ENCODE peak calls at places on chromosomes 7 and 10, in eight cellular contexts. I is stomach, Z is H1, G is GM12892, Y is spleen, N is endothelial cell of umbilical vein, R is sigmoid colon, A is upper lobe of left lung. O is an unnamed sample.

GRCh38 chr7:33809218-33809617 is 96.1 kb upstream of the BMPER start:
- DNase-seq in I (no peak), Z (no peak), G (no peak), Y (no peak), N (no peak), R (no peak), A (no peak), O (no peak)

GRCh38 chr10:1217237-1217587 is 161.0 kb downstream of the WDR37 start:
- DNase-seq in I (no peak), Z (no peak), G (no peak), Y (peak; percentile 47), N (no peak), R (no peak), A (no peak), O (no peak)

GRCh38 chr7:33422825-33423645 is 293.7 kb downstream of the BBS9 start:
- DNase-seq in I (no peak), Z (no peak), G (no peak), Y (no peak), N (no peak), R (no peak), A (no peak), O (no peak)

GRCh38 chr10:86254526-86255174 is 111.9 kb downstream of the GRID1 start:
- DNase-seq in I (no peak), Z (peak; percentile 45), G (no peak), Y (peak; percentile 64), N (no peak), R (no peak), A (peak; percentile 52), O (peak; percentile 74)

GRCh38 chr10:62054408-62054807 is 152.9 kb downstream of the ARID5B start:
- DNase-seq in I (no peak), Z (no peak), G (no peak), Y (no peak), N (no peak), R (no peak), A (no peak), O (no peak)

GRCh38 chr10:79979973-79980687 is 31.2 kb upstream of the SFTPD start:
- DNase-seq in I (no peak), Z (no peak), G (no peak), Y (no peak), N (no peak), R (no peak), A (no peak), O (no peak)

GRCh38 chr7:81803267-81803666 is 33.4 kb upstream of the HGF start:
- DNase-seq in I (no peak), Z (no peak), G (no peak), Y (no peak), N (no peak), R (no peak), A (no peak), O (no peak)

GRCh38 chr10:31871266-31871887 is 57.3 kb downstream of the ARHGAP12 start:
- DNase-seq in I (no peak), Z (no peak), G (no peak), Y (no peak), N (no peak), R (no peak), A (no peak), O (no peak)

GRCh38 chr10:69303632-69304035 is 25.3 kb downstream of the HK1 start:
- DNase-seq in I (no peak), Z (no peak), G (no peak), Y (no peak), N (no peak), R (no peak), A (no peak), O (no peak)

GRCh38 chr10:119299531-119299930 is 92.2 kb downstream of the GRK5 start:
- DNase-seq in I (no peak), Z (no peak), G (no peak), Y (peak; percentile 37), N (no peak), R (no peak), A (no peak), O (no peak)

GRCh38 chr7:151381333-151382078 is 28.3 kb downstream of the WDR86 start:
- DNase-seq in I (peak; percentile 32), Z (peak; percentile 84), G (peak; percentile 57), Y (peak; percentile 81), N (no peak), R (no peak), A (peak; percentile 88), O (no peak)

GRCh38 chr7:39949980-39950472 is at the start of gene CDK13:
- DNase-seq in I (peak; percentile 77), Z (no peak), G (peak; percentile 59), Y (peak; percentile 98), N (peak; percentile 77), R (peak; percentile 84), A (peak; percentile 96), O (peak; percentile 89)

DNA sequence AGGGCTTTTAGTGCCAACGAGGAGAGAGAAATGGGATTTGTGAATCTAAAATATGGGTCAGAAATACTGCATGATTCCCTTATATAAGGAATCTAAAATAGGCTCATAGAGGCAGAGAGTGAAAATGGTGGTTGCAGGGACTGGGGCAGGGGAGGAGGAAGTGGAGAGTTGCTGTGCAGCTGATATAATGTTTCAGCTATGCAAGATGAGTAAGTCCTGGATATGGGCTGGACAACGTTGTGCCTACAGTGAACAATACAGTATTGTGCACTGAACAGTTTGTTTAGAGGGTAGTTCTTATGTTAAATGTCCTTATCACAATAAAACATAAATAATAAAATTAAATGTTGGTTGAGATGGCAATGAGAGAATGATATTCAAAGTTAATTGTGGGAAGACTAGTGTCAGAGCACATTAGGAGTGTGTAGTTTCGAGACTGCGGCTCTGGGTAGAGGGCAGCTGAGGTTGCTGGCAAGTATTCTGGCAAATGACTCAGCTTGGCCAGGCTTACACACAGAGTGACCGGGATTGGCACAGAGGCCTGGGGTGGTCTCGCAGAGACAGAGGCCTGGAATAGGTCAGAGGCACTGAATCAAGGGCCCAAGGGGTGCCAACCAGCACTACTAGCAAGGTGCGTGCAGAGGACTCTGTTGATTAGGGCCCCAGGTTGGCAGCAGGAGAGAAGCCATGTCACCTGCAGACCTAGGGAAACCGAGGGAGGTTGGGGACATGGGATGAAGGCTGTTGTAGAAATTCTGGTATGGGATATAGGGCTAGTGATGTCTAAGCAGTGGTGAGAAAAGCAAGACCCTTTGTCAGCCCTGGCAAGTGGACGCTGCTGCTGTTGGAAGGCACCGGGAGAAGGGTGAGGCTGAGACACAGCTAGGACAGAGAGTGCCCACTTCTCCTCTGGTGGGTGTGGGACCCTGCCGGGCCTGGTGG is 2.8 kb upstream of the DEPP1 start:
- DNase-seq in I (no peak), Z (no peak), G (no peak), Y (no peak), N (peak; percentile 93), R (peak; percentile 83), A (no peak), O (peak; percentile 64)
- TF ChIP-seq POLR2A in I (no peak), Z (no peak), G (no peak), Y (no peak), N (no peak), R (no peak), A (no peak), O (no peak)

GRCh38 chr7:12386237-12386839 is 17.3 kb downstream of the VWDE start:
- DNase-seq in I (no peak), Z (no peak), G (no peak), Y (no peak), N (no peak), R (no peak), A (no peak), O (no peak)
- TF ChIP-seq POLR2AphosphoS5 in I (no peak), Z (no peak), G (no peak), Y (no peak), N (no peak), R (no peak), A (no peak), O (no peak)

GRCh38 chr10:103396789-103397087 is 312 bp downstream of the PDCD11 start:
- DNase-seq in I (no peak), Z (no peak), G (no peak), Y (no peak), N (no peak), R (no peak), A (no peak), O (no peak)

GRCh38 chr10:103396067-103396788 is at the start of the genes ATP5MK and PDCD11:
- DNase-seq in I (peak; percentile 99), Z (peak; percentile 91), G (peak; percentile 91), Y (peak; percentile 99), N (peak; percentile 99), R (peak; percentile 98), A (peak; percentile 95), O (peak; percentile 99)

GRCh38 chr10:103397191-103397825 is 882 bp downstream of the PDCD11 start:
- DNase-seq in I (no peak), Z (no peak), G (no peak), Y (no peak), N (no peak), R (no peak), A (peak; percentile 24), O (no peak)

GRCh38 chr10:103394180-103394579 is 2.1 kb downstream of the ATP5MK start:
- DNase-seq in I (no peak), Z (no peak), G (no peak), Y (no peak), N (no peak), R (no peak), A (peak; percentile 46), O (no peak)

DNA sequence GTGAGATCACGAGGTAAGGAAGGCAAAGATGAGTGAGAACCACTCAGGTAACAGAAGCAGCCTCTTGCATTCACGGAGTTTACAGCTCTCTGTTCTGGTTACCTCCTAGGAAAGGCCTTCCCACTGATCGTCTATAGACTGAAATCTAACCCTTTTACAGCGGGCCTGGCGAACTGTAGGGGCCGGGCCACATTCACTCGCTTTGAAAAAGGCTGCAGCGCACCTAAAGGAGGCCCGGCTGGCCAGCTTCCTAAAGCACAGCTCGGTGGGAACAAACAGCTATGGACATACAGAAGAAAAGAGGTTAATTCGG is 565 bp downstream of the ATP5MK start:
- DNase-seq in I (no peak), Z (no peak), G (no peak), Y (no peak), N (peak; percentile 34), R (no peak), A (peak; percentile 8), O (no peak)
- TF ChIP-seq POLR2A in I (no peak), Z (no peak), G (no peak), Y (no peak), N (no peak), R (no peak), A (no peak), O (no peak)

DNA sequence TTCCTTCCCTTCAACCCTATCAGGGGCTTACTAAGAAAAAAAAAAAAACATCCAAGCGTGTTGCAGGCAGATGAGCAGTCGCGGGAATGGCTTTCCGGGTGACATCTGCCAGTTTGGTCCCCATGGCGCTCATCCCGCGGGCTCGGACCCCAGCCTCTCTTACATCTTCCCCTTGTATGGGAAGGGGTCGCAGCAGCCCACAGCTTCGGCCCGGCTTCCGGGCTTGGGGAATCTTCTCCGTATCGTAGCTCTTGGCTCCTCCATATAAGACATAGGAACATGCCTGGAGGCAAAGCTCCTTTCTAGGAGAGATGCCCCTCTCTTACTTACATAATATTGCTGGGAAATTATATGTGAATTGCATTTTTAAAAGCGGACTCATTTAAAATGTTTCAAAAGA is 99.5 kb downstream of the CUX1 start:
- DNase-seq in I (no peak), Z (no peak), G (no peak), Y (peak; percentile 48), N (no peak), R (no peak), A (peak; percentile 58), O (peak; percentile 65)
- TF ChIP-seq POLR2AphosphoS5 in I (no peak), Z (no peak), G (no peak), Y (no peak), N (no peak), R (no peak), A (no peak), O (no peak)

DNA sequence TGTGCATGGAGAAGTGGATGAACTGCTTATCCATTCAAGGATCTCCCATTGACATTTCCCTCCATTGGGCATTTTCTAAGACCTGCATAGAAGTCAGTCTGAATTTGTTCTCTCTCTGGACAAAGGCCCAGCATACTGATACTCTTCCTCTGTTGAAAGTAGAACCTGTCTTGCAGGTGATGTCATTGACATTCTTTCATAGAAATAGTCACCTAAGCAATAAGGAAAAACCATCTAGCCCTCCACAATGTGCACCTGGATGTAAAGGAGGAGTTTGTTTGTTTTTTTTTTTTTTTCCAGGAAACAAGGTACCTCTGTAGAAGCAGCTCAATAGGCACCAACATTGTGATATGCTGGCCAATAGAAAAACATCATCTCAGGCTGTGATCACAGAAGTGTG is 150.4 kb downstream of the DPY19L1 start:
- DNase-seq in I (no peak), Z (no peak), G (no peak), Y (no peak), N (no peak), R (no peak), A (no peak), O (no peak)
- TF ChIP-seq POLR2A in I (no peak), Z (no peak), G (no peak), Y (no peak), N (no peak), R (no peak), A (no peak), O (no peak)

O was measured in suprapubic skin.